ENCODE peak calls at places on chromosomes 7 and 10, in eight cellular contexts. M, Q, S, C, W, H, E and T are unnamed samples.

GRCh38 chr7:150992833-150993302 is 2.1 kb downstream of the NOS3 start:
- DNase-seq in M (no peak), Q (peak; percentile 83), S (peak; percentile 89), C (peak; percentile 52), W (no peak), H (peak; percentile 84), E (no peak), T (peak; percentile 93)

GRCh38 chr10:13633689-13634088 is 46.9 kb downstream of the PRPF18 start:
- DNase-seq in M (no peak), Q (peak; percentile 20), S (peak; percentile 62), C (no peak), W (no peak), H (no peak), E (no peak), T (peak; percentile 17)

GRCh38 chr10:119250641-119251314 is 43.4 kb downstream of the GRK5 start:
- DNase-seq in M (no peak), Q (no peak), S (no peak), C (no peak), W (no peak), H (peak; percentile 90), E (no peak), T (no peak)

GRCh38 chr10:86871563-86872183 is 85.7 kb downstream of the MMRN2 start:
- DNase-seq in M (no peak), Q (no peak), S (no peak), C (peak; percentile 20), W (no peak), H (no peak), E (no peak), T (peak; percentile 90)

GRCh38 chr7:110868458-110868857 is 222.5 kb upstream of the LRRN3 start:
- DNase-seq in M (no peak), Q (no peak), S (no peak), C (no peak), W (no peak), H (no peak), E (no peak), T (no peak)

GRCh38 chr7:132398253-132398913 is 177.9 kb downstream of the PLXNA4 start:
- DNase-seq in M (no peak), Q (no peak), S (no peak), C (no peak), W (no peak), H (no peak), E (no peak), T (no peak)

GRCh38 chr7:25854608-25855497 is 297.1 kb upstream of the NFE2L3 start:
- DNase-seq in M (peak; percentile 99), Q (peak; percentile 91), S (peak; percentile 94), C (peak; percentile 66), W (peak; percentile 74), H (peak; percentile 99), E (no peak), T (peak; percentile 99)

GRCh38 chr7:32150039-32150438 is 79.8 kb upstream of the PDE1C start:
- DNase-seq in M (no peak), Q (no peak), S (no peak), C (no peak), W (no peak), H (no peak), E (no peak), T (no peak)

GRCh38 chr7:3260425-3260762 is 40.7 kb upstream of the SDK1 start:
- DNase-seq in M (no peak), Q (no peak), S (no peak), C (no peak), W (no peak), H (no peak), E (no peak), T (no peak)

GRCh38 chr7:70694357-70694908 is 437.5 kb upstream of the GALNT17 start:
- DNase-seq in M (no peak), Q (no peak), S (peak; percentile 85), C (no peak), W (no peak), H (no peak), E (no peak), T (peak; percentile 71)

GRCh38 chr10:1094112-1095057 is 38.2 kb downstream of the WDR37 start:
- DNase-seq in M (no peak), Q (no peak), S (no peak), C (no peak), W (no peak), H (no peak), E (peak; percentile 3), T (no peak)

GRCh38 chr7:155097338-155097737 is 27.2 kb downstream of the HTR5A start:
- DNase-seq in M (no peak), Q (no peak), S (no peak), C (no peak), W (no peak), H (no peak), E (no peak), T (no peak)

GRCh38 chr10:118057351-118057750 is 10.6 kb upstream of the RAB11FIP2 start:
- DNase-seq in M (no peak), Q (no peak), S (no peak), C (no peak), W (no peak), H (no peak), E (no peak), T (peak; percentile 69)

GRCh38 chr10:6382081-6382480 is 179.3 kb downstream of the PFKFB3 start:
- DNase-seq in M (no peak), Q (no peak), S (no peak), C (no peak), W (no peak), H (peak; percentile 84), E (peak; percentile 13), T (no peak)

GRCh38 chr10:6384031-6384430 is 181.3 kb downstream of the PFKFB3 start:
- DNase-seq in M (no peak), Q (no peak), S (no peak), C (no peak), W (no peak), H (no peak), E (no peak), T (no peak)

GRCh38 chr10:6384847-6385246 is 182.1 kb downstream of the PFKFB3 start:
- DNase-seq in M (no peak), Q (no peak), S (no peak), C (no peak), W (no peak), H (no peak), E (no peak), T (no peak)

GRCh38 chr10:6385683-6386082 is 183.0 kb downstream of the PFKFB3 start:
- DNase-seq in M (no peak), Q (no peak), S (no peak), C (no peak), W (no peak), H (no peak), E (no peak), T (no peak)

GRCh38 chr10:6383099-6383812 is 180.5 kb downstream of the PFKFB3 start:
- DNase-seq in M (no peak), Q (no peak), S (no peak), C (no peak), W (no peak), H (peak; percentile 55), E (no peak), T (no peak)
- H3K4me2 ChIP-seq in M (no peak overlapping the region), Q (no peak overlapping the region), S (peak overlapping the region; percentile 38), C (no peak overlapping the region), W (no peak overlapping the region), H (no peak overlapping the region), E (no peak overlapping the region), T (no peak overlapping the region)

GRCh38 chr7:112770051-112770450 is 20.1 kb downstream of the TMEM168 start:
- DNase-seq in M (no peak), Q (no peak), S (no peak), C (no peak), W (no peak), H (no peak), E (no peak), T (no peak)
- TF ChIP-seq POLR2AphosphoS5 in M (no peak), Q (no peak), S (no peak), C (no peak), W (no peak), H (no peak), E (no peak), T (no peak)

GRCh38 chr7:94650652-94651051 is 5.3 kb downstream of the SGCE start:
- DNase-seq in M (no peak), Q (no peak), S (peak; percentile 60), C (peak; percentile 87), W (no peak), H (no peak), E (no peak), T (no peak)

GRCh38 chr7:94648731-94649130 is 7.2 kb downstream of the SGCE start:
- DNase-seq in M (no peak), Q (no peak), S (no peak), C (no peak), W (no peak), H (no peak), E (no peak), T (no peak)

GRCh38 chr7:94650137-94650536 is 5.8 kb downstream of the SGCE start:
- DNase-seq in M (no peak), Q (no peak), S (no peak), C (no peak), W (no peak), H (no peak), E (no peak), T (peak; percentile 19)

GRCh38 chr7:94647295-94647694 is 8.6 kb downstream of the SGCE start:
- DNase-seq in M (no peak), Q (no peak), S (no peak), C (no peak), W (no peak), H (no peak), E (no peak), T (peak; percentile 47)

DNA sequence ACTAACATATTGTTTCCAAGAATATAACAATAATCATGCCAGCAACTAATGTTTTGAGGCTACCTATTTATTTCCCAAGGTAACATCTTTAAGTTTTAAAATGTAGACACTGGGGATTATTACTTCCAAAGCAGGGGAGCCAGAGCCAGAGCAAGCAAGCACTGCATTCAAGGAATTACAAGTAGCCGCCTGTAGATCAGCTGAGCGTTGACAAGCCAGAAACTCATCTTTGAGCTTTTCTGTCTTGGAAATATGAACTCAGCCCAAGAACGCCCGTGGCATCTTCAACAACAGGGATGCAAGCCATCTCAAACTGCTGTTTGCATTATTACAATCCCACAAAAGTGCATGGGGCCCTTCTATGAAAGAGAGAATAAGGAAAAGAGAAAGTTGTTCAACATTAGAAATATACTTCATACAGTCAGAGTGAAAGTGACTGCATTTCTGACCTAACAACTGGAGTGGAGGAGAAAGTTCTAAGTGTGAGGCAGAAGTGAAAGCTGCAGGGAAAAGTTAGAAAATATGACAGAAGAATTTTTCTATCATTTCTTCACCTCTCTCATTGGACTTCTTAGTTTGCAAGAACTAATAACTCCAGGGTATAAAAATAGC is 6.5 kb downstream of the SGCE start:
- DNase-seq in M (no peak), Q (no peak), S (no peak), C (no peak), W (no peak), H (no peak), E (no peak), T (peak; percentile 15)
- H3K4me2 ChIP-seq in M (no peak overlapping the region), Q (no peak overlapping the region), S (peak overlapping the region; percentile 12), C (peak overlapping the region; percentile 70), W (no peak overlapping the region), H (no peak overlapping the region), E (peak overlapping the region; percentile 71), T (peak overlapping the region; percentile 18)

DNA sequence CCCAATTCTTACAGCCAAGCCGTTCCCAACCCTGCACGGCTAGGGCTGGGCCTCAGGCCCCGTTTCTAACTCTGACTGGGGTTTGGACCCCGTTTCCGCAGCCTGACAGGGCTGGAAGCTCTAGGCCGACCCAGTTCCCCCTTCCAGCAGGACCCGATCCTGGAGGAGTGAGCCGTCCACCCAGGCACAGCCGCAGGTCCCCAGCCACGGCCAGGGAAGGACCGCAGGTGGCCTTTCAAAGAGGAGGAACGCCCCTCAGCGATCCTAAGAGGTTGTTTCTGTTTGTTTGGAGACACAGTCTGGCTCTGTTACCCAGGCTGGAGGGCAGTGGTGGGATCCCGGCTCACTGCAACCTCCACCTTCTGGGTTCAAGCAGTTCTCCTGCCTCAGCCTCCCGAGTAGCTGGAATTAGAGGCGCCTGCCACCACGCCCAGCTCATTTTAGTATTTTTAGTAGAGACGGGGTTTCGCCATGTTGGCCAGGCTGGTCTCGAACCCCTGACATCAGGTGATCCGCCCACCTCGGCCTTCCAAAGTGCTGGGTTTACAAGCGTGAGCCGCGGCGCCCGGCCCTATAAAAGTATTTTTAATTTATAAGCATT is 778 bp upstream of the GET4 start:
- DNase-seq in M (no peak), Q (no peak), S (no peak), C (no peak), W (no peak), H (no peak), E (no peak), T (no peak)
- TF ChIP-seq POLR2AphosphoS5 in M (no peak), Q (no peak), S (no peak), C (no peak), W (no peak), H (no peak), E (no peak), T (no peak)